ENCODE peak calls at places on chromosome 21, in nine cellular contexts. One of them, this sample, is unnamed.

GRCh38 chr21:31945576-31945975 is 72.8 kb downstream of the HUNK start:
- DNase-seq in transverse colon: no peak
- DNase-seq in stimulated activated CD4-positive, alpha-beta T cell treated with anti-CD3 and anti-CD28 coated beads, Interleukin-1b, Interleukin-23, amount 100 ng/mL, for 1 hour: no peak
- DNase-seq in mesendoderm: no peak
- DNase-seq in cardiac fibroblast: peak; percentile 22
- DNase-seq in NK-92 treated with Interleukin-12 subunit alpha and Interleukin-12 subunit beta, amount 100 ng/mL, for 24 hours: no peak
- DNase-seq in GM04504: peak; percentile 73
- DNase-seq in neural crest cell: no peak
- DNase-seq in IMR-90: peak; percentile 97
- DNase-seq in this sample: no peak

GRCh38 chr21:18000961-18001522 is 181.9 kb upstream of the C21orf91 start:
- DNase-seq in transverse colon: no peak
- DNase-seq in stimulated activated CD4-positive, alpha-beta T cell treated with anti-CD3 and anti-CD28 coated beads, Interleukin-1b, Interleukin-23, amount 100 ng/mL, for 1 hour: no peak
- DNase-seq in mesendoderm: no peak
- DNase-seq in cardiac fibroblast: no peak
- DNase-seq in NK-92 treated with Interleukin-12 subunit alpha and Interleukin-12 subunit beta, amount 100 ng/mL, for 24 hours: no peak
- DNase-seq in GM04504: no peak
- DNase-seq in neural crest cell: no peak
- DNase-seq in IMR-90: no peak
- DNase-seq in this sample: no peak

GRCh38 chr21:42062543-42063022 is 8.5 kb upstream of the UMODL1 start:
- DNase-seq in transverse colon: peak; percentile 76
- DNase-seq in stimulated activated CD4-positive, alpha-beta T cell treated with anti-CD3 and anti-CD28 coated beads, Interleukin-1b, Interleukin-23, amount 100 ng/mL, for 1 hour: peak; percentile 32
- DNase-seq in mesendoderm: no peak
- DNase-seq in cardiac fibroblast: no peak
- DNase-seq in NK-92 treated with Interleukin-12 subunit alpha and Interleukin-12 subunit beta, amount 100 ng/mL, for 24 hours: no peak
- DNase-seq in GM04504: no peak
- DNase-seq in neural crest cell: no peak
- DNase-seq in IMR-90: no peak
- DNase-seq in this sample: peak; percentile 19

GRCh38 chr21:43343992-43344886 is 82.7 kb downstream of the SIK1 start:
- DNase-seq in transverse colon: no peak
- DNase-seq in stimulated activated CD4-positive, alpha-beta T cell treated with anti-CD3 and anti-CD28 coated beads, Interleukin-1b, Interleukin-23, amount 100 ng/mL, for 1 hour: no peak
- DNase-seq in mesendoderm: no peak
- DNase-seq in cardiac fibroblast: no peak
- DNase-seq in NK-92 treated with Interleukin-12 subunit alpha and Interleukin-12 subunit beta, amount 100 ng/mL, for 24 hours: no peak
- DNase-seq in GM04504: no peak
- DNase-seq in neural crest cell: no peak
- DNase-seq in IMR-90: no peak
- DNase-seq in this sample: peak; percentile 65

GRCh38 chr21:44701541-44701940 is 4.6 kb downstream of the KRTAP10-12 start:
- DNase-seq in transverse colon: no peak
- DNase-seq in stimulated activated CD4-positive, alpha-beta T cell treated with anti-CD3 and anti-CD28 coated beads, Interleukin-1b, Interleukin-23, amount 100 ng/mL, for 1 hour: no peak
- DNase-seq in mesendoderm: no peak
- DNase-seq in cardiac fibroblast: no peak
- DNase-seq in NK-92 treated with Interleukin-12 subunit alpha and Interleukin-12 subunit beta, amount 100 ng/mL, for 24 hours: no peak
- DNase-seq in GM04504: no peak
- DNase-seq in neural crest cell: no peak
- DNase-seq in IMR-90: no peak
- DNase-seq in this sample: no peak

GRCh38 chr21:31720330-31720729 is 11.6 kb downstream of the SCAF4 start:
- DNase-seq in transverse colon: no peak
- DNase-seq in stimulated activated CD4-positive, alpha-beta T cell treated with anti-CD3 and anti-CD28 coated beads, Interleukin-1b, Interleukin-23, amount 100 ng/mL, for 1 hour: no peak
- DNase-seq in mesendoderm: no peak
- DNase-seq in cardiac fibroblast: no peak
- DNase-seq in NK-92 treated with Interleukin-12 subunit alpha and Interleukin-12 subunit beta, amount 100 ng/mL, for 24 hours: no peak
- DNase-seq in GM04504: no peak
- DNase-seq in neural crest cell: no peak
- DNase-seq in IMR-90: no peak
- DNase-seq in this sample: no peak

GRCh38 chr21:27590271-27590670 is 623.4 kb upstream of the ADAMTS5 start:
- DNase-seq in transverse colon: no peak
- DNase-seq in stimulated activated CD4-positive, alpha-beta T cell treated with anti-CD3 and anti-CD28 coated beads, Interleukin-1b, Interleukin-23, amount 100 ng/mL, for 1 hour: no peak
- DNase-seq in mesendoderm: peak; percentile 2
- DNase-seq in cardiac fibroblast: peak; percentile 83
- DNase-seq in NK-92 treated with Interleukin-12 subunit alpha and Interleukin-12 subunit beta, amount 100 ng/mL, for 24 hours: no peak
- DNase-seq in GM04504: peak; percentile 80
- DNase-seq in neural crest cell: no peak
- DNase-seq in IMR-90: no peak
- DNase-seq in this sample: peak; percentile 44

GRCh38 chr21:15224346-15225086 is 159.7 kb upstream of the NRIP1 start:
- DNase-seq in transverse colon: no peak
- DNase-seq in stimulated activated CD4-positive, alpha-beta T cell treated with anti-CD3 and anti-CD28 coated beads, Interleukin-1b, Interleukin-23, amount 100 ng/mL, for 1 hour: no peak
- DNase-seq in mesendoderm: no peak
- DNase-seq in cardiac fibroblast: peak; percentile 87
- DNase-seq in NK-92 treated with Interleukin-12 subunit alpha and Interleukin-12 subunit beta, amount 100 ng/mL, for 24 hours: no peak
- DNase-seq in GM04504: peak; percentile 64
- DNase-seq in neural crest cell: no peak
- DNase-seq in IMR-90: peak; percentile 86
- DNase-seq in this sample: no peak

GRCh38 chr21:33954395-33954794 is 38.8 kb upstream of the ATP5PO start:
- DNase-seq in transverse colon: no peak
- DNase-seq in stimulated activated CD4-positive, alpha-beta T cell treated with anti-CD3 and anti-CD28 coated beads, Interleukin-1b, Interleukin-23, amount 100 ng/mL, for 1 hour: no peak
- DNase-seq in mesendoderm: no peak
- DNase-seq in cardiac fibroblast: no peak
- DNase-seq in NK-92 treated with Interleukin-12 subunit alpha and Interleukin-12 subunit beta, amount 100 ng/mL, for 24 hours: no peak
- DNase-seq in GM04504: no peak
- DNase-seq in neural crest cell: no peak
- DNase-seq in IMR-90: no peak
- DNase-seq in this sample: no peak

GRCh38 chr21:41779659-41780058 is 12.8 kb upstream of the RIPK4 start:
- DNase-seq in transverse colon: no peak
- DNase-seq in stimulated activated CD4-positive, alpha-beta T cell treated with anti-CD3 and anti-CD28 coated beads, Interleukin-1b, Interleukin-23, amount 100 ng/mL, for 1 hour: no peak
- DNase-seq in mesendoderm: no peak
- DNase-seq in cardiac fibroblast: no peak
- DNase-seq in NK-92 treated with Interleukin-12 subunit alpha and Interleukin-12 subunit beta, amount 100 ng/mL, for 24 hours: no peak
- DNase-seq in GM04504: no peak
- DNase-seq in neural crest cell: no peak
- DNase-seq in IMR-90: no peak
- DNase-seq in this sample: no peak

GRCh38 chr21:41425954-41426655 is at the start of gene MX1:
- DNase-seq in transverse colon: peak; percentile 91
- DNase-seq in stimulated activated CD4-positive, alpha-beta T cell treated with anti-CD3 and anti-CD28 coated beads, Interleukin-1b, Interleukin-23, amount 100 ng/mL, for 1 hour: peak; percentile 71
- DNase-seq in mesendoderm: peak; percentile 20
- DNase-seq in cardiac fibroblast: peak; percentile 53
- DNase-seq in NK-92 treated with Interleukin-12 subunit alpha and Interleukin-12 subunit beta, amount 100 ng/mL, for 24 hours: peak; percentile 56
- DNase-seq in GM04504: no peak
- DNase-seq in neural crest cell: no peak
- DNase-seq in IMR-90: peak; percentile 10
- DNase-seq in this sample: peak; percentile 22

GRCh38 chr21:32844653-32845443 is 73.3 kb upstream of the PAXBP1 start:
- DNase-seq in transverse colon: no peak
- DNase-seq in stimulated activated CD4-positive, alpha-beta T cell treated with anti-CD3 and anti-CD28 coated beads, Interleukin-1b, Interleukin-23, amount 100 ng/mL, for 1 hour: no peak
- DNase-seq in mesendoderm: peak; percentile 16
- DNase-seq in cardiac fibroblast: peak; percentile 62
- DNase-seq in NK-92 treated with Interleukin-12 subunit alpha and Interleukin-12 subunit beta, amount 100 ng/mL, for 24 hours: no peak
- DNase-seq in GM04504: peak; percentile 75
- DNase-seq in neural crest cell: no peak
- DNase-seq in IMR-90: peak; percentile 43
- DNase-seq in this sample: peak; percentile 47

GRCh38 chr21:26842976-26843911 is 2.0 kb downstream of the ADAMTS1 start:
- DNase-seq in transverse colon: peak; percentile 87
- DNase-seq in stimulated activated CD4-positive, alpha-beta T cell treated with anti-CD3 and anti-CD28 coated beads, Interleukin-1b, Interleukin-23, amount 100 ng/mL, for 1 hour: no peak
- DNase-seq in mesendoderm: peak; percentile 92
- DNase-seq in cardiac fibroblast: peak; percentile 98
- DNase-seq in NK-92 treated with Interleukin-12 subunit alpha and Interleukin-12 subunit beta, amount 100 ng/mL, for 24 hours: no peak
- DNase-seq in GM04504: peak; percentile 92
- DNase-seq in neural crest cell: peak; percentile 68
- DNase-seq in IMR-90: peak; percentile 96
- DNase-seq in this sample: peak; percentile 48

GRCh38 chr21:10639123-10639522 is 117.7 kb downstream of the TPTE start:
- DNase-seq in transverse colon: no peak
- DNase-seq in stimulated activated CD4-positive, alpha-beta T cell treated with anti-CD3 and anti-CD28 coated beads, Interleukin-1b, Interleukin-23, amount 100 ng/mL, for 1 hour: no peak
- DNase-seq in mesendoderm: no peak
- DNase-seq in cardiac fibroblast: no peak
- DNase-seq in NK-92 treated with Interleukin-12 subunit alpha and Interleukin-12 subunit beta, amount 100 ng/mL, for 24 hours: no peak
- DNase-seq in GM04504: no peak
- DNase-seq in neural crest cell: no peak
- DNase-seq in IMR-90: no peak
- DNase-seq in this sample: no peak

GRCh38 chr21:39111928-39112327 is 71.3 kb downstream of the PSMG1 start:
- DNase-seq in transverse colon: no peak
- DNase-seq in stimulated activated CD4-positive, alpha-beta T cell treated with anti-CD3 and anti-CD28 coated beads, Interleukin-1b, Interleukin-23, amount 100 ng/mL, for 1 hour: no peak
- DNase-seq in mesendoderm: no peak
- DNase-seq in cardiac fibroblast: peak; percentile 75
- DNase-seq in NK-92 treated with Interleukin-12 subunit alpha and Interleukin-12 subunit beta, amount 100 ng/mL, for 24 hours: no peak
- DNase-seq in GM04504: no peak
- DNase-seq in neural crest cell: no peak
- DNase-seq in IMR-90: peak; percentile 55
- DNase-seq in this sample: no peak

GRCh38 chr21:31682625-31683024 is 23.1 kb downstream of the SOD1 start:
- DNase-seq in transverse colon: no peak
- DNase-seq in stimulated activated CD4-positive, alpha-beta T cell treated with anti-CD3 and anti-CD28 coated beads, Interleukin-1b, Interleukin-23, amount 100 ng/mL, for 1 hour: no peak
- DNase-seq in mesendoderm: no peak
- DNase-seq in cardiac fibroblast: no peak
- DNase-seq in NK-92 treated with Interleukin-12 subunit alpha and Interleukin-12 subunit beta, amount 100 ng/mL, for 24 hours: no peak
- DNase-seq in GM04504: no peak
- DNase-seq in neural crest cell: no peak
- DNase-seq in IMR-90: peak; percentile 52
- DNase-seq in this sample: no peak

GRCh38 chr21:41901099-41901498 is 22.0 kb upstream of the PRDM15 start:
- DNase-seq in transverse colon: no peak
- DNase-seq in stimulated activated CD4-positive, alpha-beta T cell treated with anti-CD3 and anti-CD28 coated beads, Interleukin-1b, Interleukin-23, amount 100 ng/mL, for 1 hour: no peak
- DNase-seq in mesendoderm: no peak
- DNase-seq in cardiac fibroblast: no peak
- DNase-seq in NK-92 treated with Interleukin-12 subunit alpha and Interleukin-12 subunit beta, amount 100 ng/mL, for 24 hours: no peak
- DNase-seq in GM04504: no peak
- DNase-seq in neural crest cell: no peak
- DNase-seq in IMR-90: no peak
- DNase-seq in this sample: no peak

GRCh38 chr21:45248893-45249381 is 38.8 kb downstream of the POFUT2 start:
- DNase-seq in transverse colon: peak; percentile 32
- DNase-seq in stimulated activated CD4-positive, alpha-beta T cell treated with anti-CD3 and anti-CD28 coated beads, Interleukin-1b, Interleukin-23, amount 100 ng/mL, for 1 hour: no peak
- DNase-seq in mesendoderm: peak; percentile 39
- DNase-seq in cardiac fibroblast: peak; percentile 64
- DNase-seq in NK-92 treated with Interleukin-12 subunit alpha and Interleukin-12 subunit beta, amount 100 ng/mL, for 24 hours: no peak
- DNase-seq in GM04504: no peak
- DNase-seq in neural crest cell: no peak
- DNase-seq in IMR-90: peak; percentile 15
- DNase-seq in this sample: no peak

GRCh38 chr21:29372063-29372802 is 73.5 kb downstream of the BACH1 start:
- DNase-seq in transverse colon: peak; percentile 42
- DNase-seq in stimulated activated CD4-positive, alpha-beta T cell treated with anti-CD3 and anti-CD28 coated beads, Interleukin-1b, Interleukin-23, amount 100 ng/mL, for 1 hour: no peak
- DNase-seq in mesendoderm: peak; percentile 87
- DNase-seq in cardiac fibroblast: peak; percentile 88
- DNase-seq in NK-92 treated with Interleukin-12 subunit alpha and Interleukin-12 subunit beta, amount 100 ng/mL, for 24 hours: peak; percentile 14
- DNase-seq in GM04504: peak; percentile 56
- DNase-seq in neural crest cell: peak; percentile 57
- DNase-seq in IMR-90: peak; percentile 84
- DNase-seq in this sample: peak; percentile 75

GRCh38 chr21:46394819-46395152 is 63.9 kb upstream of the DIP2A start:
- DNase-seq in transverse colon: no peak
- DNase-seq in stimulated activated CD4-positive, alpha-beta T cell treated with anti-CD3 and anti-CD28 coated beads, Interleukin-1b, Interleukin-23, amount 100 ng/mL, for 1 hour: no peak
- DNase-seq in mesendoderm: no peak
- DNase-seq in cardiac fibroblast: no peak
- DNase-seq in NK-92 treated with Interleukin-12 subunit alpha and Interleukin-12 subunit beta, amount 100 ng/mL, for 24 hours: no peak
- DNase-seq in GM04504: no peak
- DNase-seq in neural crest cell: no peak
- DNase-seq in IMR-90: no peak
- DNase-seq in this sample: no peak

GRCh38 chr21:41680444-41681335 is 86.2 kb downstream of the RIPK4 start:
- DNase-seq in transverse colon: no peak
- DNase-seq in stimulated activated CD4-positive, alpha-beta T cell treated with anti-CD3 and anti-CD28 coated beads, Interleukin-1b, Interleukin-23, amount 100 ng/mL, for 1 hour: no peak
- DNase-seq in mesendoderm: peak; percentile 51
- DNase-seq in cardiac fibroblast: no peak
- DNase-seq in NK-92 treated with Interleukin-12 subunit alpha and Interleukin-12 subunit beta, amount 100 ng/mL, for 24 hours: no peak
- DNase-seq in GM04504: no peak
- DNase-seq in neural crest cell: no peak
- DNase-seq in IMR-90: no peak
- DNase-seq in this sample: peak; percentile 68

GRCh38 chr21:45213392-45213791 is 74.3 kb downstream of the POFUT2 start:
- DNase-seq in transverse colon: no peak
- DNase-seq in stimulated activated CD4-positive, alpha-beta T cell treated with anti-CD3 and anti-CD28 coated beads, Interleukin-1b, Interleukin-23, amount 100 ng/mL, for 1 hour: no peak
- DNase-seq in mesendoderm: no peak
- DNase-seq in cardiac fibroblast: no peak
- DNase-seq in NK-92 treated with Interleukin-12 subunit alpha and Interleukin-12 subunit beta, amount 100 ng/mL, for 24 hours: no peak
- DNase-seq in GM04504: no peak
- DNase-seq in neural crest cell: no peak
- DNase-seq in IMR-90: no peak
- DNase-seq in this sample: no peak

GRCh38 chr21:27475363-27475955 is 508.6 kb upstream of the ADAMTS5 start:
- DNase-seq in transverse colon: no peak
- DNase-seq in stimulated activated CD4-positive, alpha-beta T cell treated with anti-CD3 and anti-CD28 coated beads, Interleukin-1b, Interleukin-23, amount 100 ng/mL, for 1 hour: no peak
- DNase-seq in mesendoderm: peak; percentile 29
- DNase-seq in cardiac fibroblast: no peak
- DNase-seq in NK-92 treated with Interleukin-12 subunit alpha and Interleukin-12 subunit beta, amount 100 ng/mL, for 24 hours: no peak
- DNase-seq in GM04504: no peak
- DNase-seq in neural crest cell: no peak
- DNase-seq in IMR-90: no peak
- DNase-seq in this sample: no peak

GRCh38 chr21:36966846-36967657 is 583 bp upstream of the HLCS start:
- DNase-seq in transverse colon: no peak
- DNase-seq in stimulated activated CD4-positive, alpha-beta T cell treated with anti-CD3 and anti-CD28 coated beads, Interleukin-1b, Interleukin-23, amount 100 ng/mL, for 1 hour: no peak
- DNase-seq in mesendoderm: peak; percentile 67
- DNase-seq in cardiac fibroblast: peak; percentile 25
- DNase-seq in NK-92 treated with Interleukin-12 subunit alpha and Interleukin-12 subunit beta, amount 100 ng/mL, for 24 hours: no peak
- DNase-seq in GM04504: no peak
- DNase-seq in neural crest cell: peak; percentile 21
- DNase-seq in IMR-90: no peak
- DNase-seq in this sample: peak; percentile 7

GRCh38 chr21:44914176-44914874 is 6.4 kb downstream of the ITGB2 start:
- DNase-seq in transverse colon: peak; percentile 51
- DNase-seq in stimulated activated CD4-positive, alpha-beta T cell treated with anti-CD3 and anti-CD28 coated beads, Interleukin-1b, Interleukin-23, amount 100 ng/mL, for 1 hour: no peak
- DNase-seq in mesendoderm: no peak
- DNase-seq in cardiac fibroblast: no peak
- DNase-seq in NK-92 treated with Interleukin-12 subunit alpha and Interleukin-12 subunit beta, amount 100 ng/mL, for 24 hours: peak; percentile 90
- DNase-seq in GM04504: no peak
- DNase-seq in neural crest cell: no peak
- DNase-seq in IMR-90: no peak
- DNase-seq in this sample: no peak

GRCh38 chr21:45371092-45371491 is 33.9 kb upstream of the COL18A1 start:
- DNase-seq in transverse colon: no peak
- DNase-seq in stimulated activated CD4-positive, alpha-beta T cell treated with anti-CD3 and anti-CD28 coated beads, Interleukin-1b, Interleukin-23, amount 100 ng/mL, for 1 hour: no peak
- DNase-seq in mesendoderm: no peak
- DNase-seq in cardiac fibroblast: no peak
- DNase-seq in NK-92 treated with Interleukin-12 subunit alpha and Interleukin-12 subunit beta, amount 100 ng/mL, for 24 hours: no peak
- DNase-seq in GM04504: no peak
- DNase-seq in neural crest cell: no peak
- DNase-seq in IMR-90: no peak
- DNase-seq in this sample: no peak

GRCh38 chr21:43609501-43610340 is 49.6 kb downstream of the HSF2BP start:
- DNase-seq in transverse colon: peak; percentile 71
- DNase-seq in stimulated activated CD4-positive, alpha-beta T cell treated with anti-CD3 and anti-CD28 coated beads, Interleukin-1b, Interleukin-23, amount 100 ng/mL, for 1 hour: no peak
- DNase-seq in mesendoderm: no peak
- DNase-seq in cardiac fibroblast: peak; percentile 87
- DNase-seq in NK-92 treated with Interleukin-12 subunit alpha and Interleukin-12 subunit beta, amount 100 ng/mL, for 24 hours: no peak
- DNase-seq in GM04504: no peak
- DNase-seq in neural crest cell: no peak
- DNase-seq in IMR-90: peak; percentile 88
- DNase-seq in this sample: peak; percentile 65

GRCh38 chr21:22278366-22278765 is 1280.2 kb downstream of the NCAM2 start:
- DNase-seq in transverse colon: no peak
- DNase-seq in stimulated activated CD4-positive, alpha-beta T cell treated with anti-CD3 and anti-CD28 coated beads, Interleukin-1b, Interleukin-23, amount 100 ng/mL, for 1 hour: no peak
- DNase-seq in mesendoderm: no peak
- DNase-seq in cardiac fibroblast: no peak
- DNase-seq in NK-92 treated with Interleukin-12 subunit alpha and Interleukin-12 subunit beta, amount 100 ng/mL, for 24 hours: no peak
- DNase-seq in GM04504: no peak
- DNase-seq in neural crest cell: no peak
- DNase-seq in IMR-90: no peak
- DNase-seq in this sample: no peak

This sample was measured in HT-29.